ENCODE peak calls at places on chromosome 11, in four cellular contexts. D is astrocyte of the cerebellum, T is AG04449, I is AG09309. O is an unnamed sample.

GRCh38 chr11:12827929-12828812 is 153.9 kb downstream of the TEAD1 start:
- DNase-seq in D (peak), T (no peak), I (peak), O (no peak)

GRCh38 chr11:16173798-16174197 is 182.5 kb downstream of the SOX6 start:
- DNase-seq in D (no peak), T (no peak), I (no peak), O (no peak)

GRCh38 chr11:35234836-35235235 is 95.9 kb downstream of the CD44 start:
- DNase-seq in D (no peak), T (no peak), I (no peak), O (no peak)

GRCh38 chr11:107397357-107397756 is 60.3 kb downstream of the CWF19L2 start:
- DNase-seq in D (no peak), T (no peak), I (no peak), O (peak)

GRCh38 chr11:115522302-115522701 is 18.1 kb upstream of the CADM1 start:
- DNase-seq in D (no peak), T (no peak), I (no peak), O (no peak)

GRCh38 chr11:115190196-115190595 is 314.0 kb downstream of the CADM1 start:
- DNase-seq in D (no peak), T (no peak), I (no peak), O (no peak)

GRCh38 chr11:35005156-35005780 is 88.8 kb downstream of the PDHX start:
- DNase-seq in D (no peak), T (no peak), I (no peak), O (no peak)

GRCh38 chr11:8913961-8914660 is 3.1 kb downstream of the AKIP1 start:
- DNase-seq in D (no peak), T (no peak), I (no peak), O (peak)

GRCh38 chr11:10022764-10023163 is 271.3 kb downstream of the SBF2 start:
- DNase-seq in D (no peak), T (no peak), I (no peak), O (no peak)

GRCh38 chr11:128692750-128693578 is 908 bp upstream of the FLI1 start:
- DNase-seq in D (no peak), T (no peak), I (no peak), O (peak)

GRCh38 chr11:113675003-113675471 is 31.1 kb downstream of the TMPRSS5 start:
- DNase-seq in D (peak), T (peak), I (peak), O (no peak)

GRCh38 chr11:363948-364761 is 5.1 kb upstream of the B4GALNT4 start:
- DNase-seq in D (no peak), T (no peak), I (no peak), O (no peak)
- TF ChIP-seq CTCF in D (peak), T (peak), I (peak), O (peak)

GRCh38 chr11:20342347-20343279 is 20.9 kb upstream of the HTATIP2 start:
- DNase-seq in D (no peak), T (no peak), I (no peak), O (peak)

GRCh38 chr11:20336056-20336455 is 27.5 kb upstream of the HTATIP2 start:
- DNase-seq in D (no peak), T (no peak), I (no peak), O (no peak)

GRCh38 chr11:20337526-20338154 is 25.9 kb upstream of the HTATIP2 start:
- DNase-seq in D (peak), T (no peak), I (no peak), O (peak)
- TF ChIP-seq CTCF in D (peak), T (peak), I (peak), O (peak)

GRCh38 chr11:109426442-109426841 is 4.5 kb downstream of the C11orf87 start:
- DNase-seq in D (no peak), T (no peak), I (no peak), O (no peak)
- TF ChIP-seq CTCF in D (peak), T (peak), I (peak), O (peak)

DNA sequence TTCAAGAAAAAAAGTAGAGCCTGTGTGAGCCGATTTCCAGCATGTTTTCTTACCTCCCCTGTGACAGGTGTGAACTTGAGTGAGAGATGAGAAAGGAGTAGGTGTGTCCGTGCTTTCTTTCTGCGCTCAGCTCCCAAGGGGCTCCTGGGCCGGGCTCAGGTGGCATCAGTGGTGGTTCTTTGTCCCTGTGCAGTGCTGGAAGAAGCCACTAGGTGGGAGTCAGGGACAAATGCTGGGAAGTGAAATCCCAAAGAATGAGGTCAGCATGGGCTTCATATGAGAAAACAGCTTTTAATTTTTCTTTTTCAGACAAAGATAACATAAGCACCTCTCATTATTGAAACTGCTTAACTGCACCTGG is 57.8 kb downstream of the PPFIBP2 start:
- DNase-seq in D (peak), T (no peak), I (no peak), O (peak)
- TF ChIP-seq CTCF in D (peak), T (peak), I (peak), O (peak)

GRCh38 chr11:69190796-69191536 is 35.2 kb downstream of the SMIM38 start:
- DNase-seq in D (no peak), T (no peak), I (no peak), O (no peak)

GRCh38 chr11:69192282-69192681 is 36.5 kb downstream of the SMIM38 start:
- DNase-seq in D (no peak), T (no peak), I (no peak), O (peak)

GRCh38 chr11:69187540-69188065 is 31.9 kb downstream of the SMIM38 start:
- DNase-seq in D (no peak), T (no peak), I (no peak), O (no peak)

GRCh38 chr11:69186316-69187266 is 30.9 kb downstream of the SMIM38 start:
- DNase-seq in D (no peak), T (no peak), I (no peak), O (no peak)

DNA sequence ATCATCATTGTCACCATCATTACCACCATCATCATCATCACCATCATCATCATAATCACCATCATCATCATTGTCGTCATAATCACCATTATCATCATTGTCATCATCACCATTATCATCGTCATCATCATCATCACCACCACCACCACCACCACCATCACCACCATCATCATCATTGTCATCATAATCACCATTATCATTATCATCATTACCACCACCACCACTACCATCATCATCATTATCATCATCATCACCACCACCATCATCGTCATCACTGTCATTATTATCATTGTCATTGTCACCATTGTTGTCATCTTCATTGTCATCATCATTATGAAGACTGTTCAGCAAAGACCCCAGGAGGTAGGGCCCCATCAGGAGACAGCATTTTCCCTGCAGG is 33.3 kb downstream of the SMIM38 start:
- DNase-seq in D (no peak), T (no peak), I (no peak), O (no peak)
- TF ChIP-seq CTCF in D (no peak), T (no peak), I (no peak), O (no peak)

DNA sequence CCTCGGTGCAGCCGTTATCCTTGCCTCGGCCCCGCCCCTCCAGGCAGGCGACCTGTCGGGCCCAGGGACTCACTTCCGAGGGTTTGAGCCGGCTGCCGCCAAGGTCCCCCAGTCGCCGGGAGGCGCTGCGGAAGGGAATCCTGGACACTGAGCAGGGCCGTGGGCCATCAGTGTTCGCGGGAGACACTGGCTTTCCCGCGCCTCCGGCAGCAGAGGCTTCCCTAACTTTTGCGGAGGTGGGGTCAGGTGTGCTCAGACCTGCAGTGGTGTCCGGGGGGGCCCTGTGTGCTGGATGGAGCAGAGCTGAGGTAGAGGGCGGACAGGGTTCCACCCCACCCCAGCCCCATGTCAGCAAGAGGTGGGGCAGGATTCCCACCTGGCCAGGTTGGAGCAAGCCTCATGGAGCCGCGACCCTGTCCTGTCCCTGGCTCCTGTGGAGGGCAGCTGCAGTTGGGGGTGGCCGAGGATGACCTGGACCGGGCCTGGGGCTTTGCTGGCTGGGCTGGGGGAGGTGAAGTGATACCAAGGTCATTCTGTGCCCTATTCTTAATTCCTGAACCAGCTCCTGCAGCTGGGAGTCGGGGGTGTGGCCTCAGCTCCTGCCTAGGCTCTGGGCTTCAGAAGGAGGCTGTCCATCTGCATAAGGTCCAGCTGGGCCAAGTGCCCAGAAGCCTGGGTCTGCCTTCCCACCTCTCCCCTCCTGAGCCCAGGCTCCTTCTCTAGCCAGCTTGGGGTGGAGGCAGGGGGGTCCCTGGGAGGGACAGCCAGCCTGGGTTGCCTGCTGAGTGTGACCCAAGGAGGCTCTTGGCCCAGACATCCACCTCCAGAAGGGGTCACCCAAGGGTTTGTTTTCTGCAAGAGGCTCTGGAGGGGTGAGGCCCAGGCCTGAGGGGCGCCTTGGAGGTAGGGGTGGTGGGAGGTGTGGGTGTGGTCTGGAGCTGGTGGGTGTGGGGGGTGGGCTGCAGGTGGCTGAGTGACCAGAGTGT is 8.4 kb downstream of the TSPAN4 start:
- DNase-seq in D (no peak), T (no peak), I (no peak), O (peak)
- TF ChIP-seq CTCF in D (peak), T (no peak), I (peak), O (no peak)

GRCh38 chr11:66639066-66639813 is 737 bp downstream of the RBM4 start:
- DNase-seq in D (no peak), T (no peak), I (peak), O (no peak)

GRCh38 chr11:66636411-66636810 is 2.1 kb upstream of the RBM4 start:
- DNase-seq in D (no peak), T (no peak), I (no peak), O (no peak)

GRCh38 chr11:66637557-66638176 is 836 bp upstream of the RBM4 start:
- DNase-seq in D (no peak), T (no peak), I (no peak), O (no peak)

GRCh38 chr11:66641834-66642233 is 3.3 kb downstream of the RBM4 start:
- DNase-seq in D (no peak), T (no peak), I (no peak), O (no peak)

DNA sequence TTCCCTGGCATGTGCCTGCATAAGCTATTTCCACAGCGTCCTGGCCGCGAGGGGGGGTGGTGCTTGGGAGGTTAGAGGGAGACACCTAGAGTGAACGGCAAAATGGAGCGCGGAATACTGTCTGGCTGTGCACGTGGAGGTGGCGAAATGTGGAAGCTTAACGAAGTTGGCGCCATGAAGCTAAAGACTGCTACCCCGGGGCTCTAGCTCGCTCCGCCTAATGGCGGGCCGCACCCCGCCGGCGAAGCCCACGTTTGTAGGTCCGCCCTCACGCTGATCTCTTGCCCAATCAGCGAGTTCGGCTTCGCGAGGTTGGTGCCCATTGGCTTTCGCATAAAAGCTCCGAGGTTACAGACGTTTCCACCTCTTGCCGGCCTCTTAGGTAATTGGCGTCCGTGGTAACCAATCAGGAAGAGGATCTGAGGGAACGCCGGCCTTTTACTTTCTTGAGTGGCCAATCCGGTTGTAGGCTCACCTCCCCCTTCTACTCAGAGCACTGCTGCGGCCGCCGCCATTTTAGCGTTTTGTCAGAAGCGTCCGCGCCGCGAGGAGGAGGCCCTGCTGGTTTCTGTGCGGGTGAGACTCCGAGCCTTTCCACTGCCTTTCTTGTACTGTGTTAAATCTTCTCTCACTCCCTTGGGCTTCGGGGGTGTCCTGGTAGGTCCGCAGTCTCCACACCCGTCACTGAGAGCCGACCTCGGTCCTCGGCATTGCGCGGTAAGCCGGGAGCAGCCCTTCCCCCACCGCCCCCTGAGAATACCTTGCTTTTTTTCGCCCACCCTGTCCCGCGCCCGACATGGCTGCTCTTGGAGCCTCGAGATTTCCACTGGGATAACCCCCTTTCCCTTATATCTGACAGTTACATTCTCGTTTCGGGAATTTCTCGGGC is at the start of gene RBM4:
- DNase-seq in D (peak), T (peak), I (peak), O (peak)
- TF ChIP-seq CTCF in D (peak), T (no peak), I (peak), O (no peak)

DNA sequence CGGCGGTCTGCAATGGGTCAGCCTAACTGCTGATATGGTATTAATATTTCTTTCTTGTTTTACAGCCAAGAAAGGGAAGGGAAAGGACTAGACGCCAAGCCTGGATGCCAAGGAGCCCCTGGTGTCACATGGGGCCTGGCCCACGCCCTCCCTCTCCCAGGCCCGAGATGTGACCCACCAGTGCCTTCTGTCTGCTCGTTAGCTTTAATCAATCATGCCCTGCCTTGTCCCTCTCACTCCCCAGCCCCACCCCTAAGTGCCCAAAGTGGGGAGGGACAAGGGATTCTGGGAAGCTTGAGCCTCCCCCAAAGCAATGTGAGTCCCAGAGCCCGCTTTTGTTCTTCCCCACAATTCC is 1.9 kb downstream of the MDK start:
- DNase-seq in D (no peak), T (no peak), I (no peak), O (no peak)
- TF ChIP-seq CTCF in D (no peak), T (no peak), I (no peak), O (peak)

DNA sequence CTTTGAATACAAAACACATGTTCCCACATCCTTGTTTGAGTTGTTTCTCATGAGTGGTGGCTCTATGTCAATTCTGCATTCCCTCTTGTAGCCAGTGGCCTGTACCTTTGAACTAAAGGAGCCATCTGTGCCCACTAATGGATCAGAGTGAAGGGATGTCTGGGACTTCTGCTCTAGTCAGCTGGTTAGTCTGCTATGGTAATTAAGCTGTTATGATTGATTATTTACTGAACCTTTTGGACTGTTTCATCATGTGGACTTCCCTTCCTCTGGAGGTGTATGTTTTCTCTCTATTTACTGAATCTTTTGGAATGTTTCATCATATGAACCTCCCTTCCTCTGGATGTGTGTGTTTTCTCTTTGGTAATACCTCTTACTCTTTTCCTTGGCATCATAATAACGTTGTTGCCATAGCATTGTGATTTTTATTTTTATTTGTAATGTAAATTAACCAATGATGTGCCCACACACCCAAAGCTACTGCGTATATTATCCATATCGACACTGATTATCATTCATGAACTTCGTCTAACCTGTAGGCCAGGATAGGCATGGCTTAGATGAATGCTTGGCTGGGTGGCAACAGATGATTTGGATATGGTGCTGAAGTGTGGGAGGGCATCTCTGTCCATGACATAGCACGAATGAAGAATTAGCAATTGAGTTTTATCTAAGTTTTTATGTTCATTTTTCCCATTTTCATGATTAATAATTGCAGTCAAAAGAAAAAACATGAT is 112.3 kb upstream of the SORL1-AS1 start:
- DNase-seq in D (no peak), T (no peak), I (no peak), O (no peak)
- TF ChIP-seq CTCF in D (no peak), T (no peak), I (no peak), O (no peak)

DNA sequence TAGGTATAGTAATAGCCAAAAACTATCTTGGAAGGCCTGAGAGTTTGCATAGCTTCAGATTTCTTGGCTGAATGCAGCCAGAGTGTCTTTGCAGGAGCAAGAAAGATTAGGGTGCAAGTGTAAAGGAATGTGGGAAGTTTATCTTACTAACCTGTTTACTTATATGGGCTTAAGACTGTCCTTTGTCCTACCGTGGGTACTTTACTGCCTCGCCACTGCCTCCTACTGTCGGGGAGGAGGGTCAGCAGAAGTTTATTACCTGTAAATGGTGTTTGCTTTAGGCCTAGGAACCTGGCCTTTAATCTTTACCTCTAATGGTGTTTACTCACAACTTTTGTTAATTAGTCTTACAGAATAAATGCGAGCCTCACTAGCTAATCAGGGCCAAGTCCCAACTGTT is 633.8 kb downstream of the DLG2 start:
- DNase-seq in D (no peak), T (no peak), I (no peak), O (peak)
- TF ChIP-seq CTCF in D (no peak), T (peak), I (peak), O (peak)

O was measured in glutamatergic neuron.